ENCODE peak calls at places on chromosome 20, in six cellular contexts. O, L, I, C, P and E are unnamed samples.

GRCh38 chr20:4902788-4903187 is 98.5 kb downstream of the SLC23A2 start:
- DNase-seq in O (no peak), L (no peak), I (no peak), C (no peak), P (no peak), E (no peak)

GRCh38 chr20:23065438-23066201 is 16.1 kb upstream of the THBD start:
- DNase-seq in O (no peak), L (no peak), I (no peak), C (no peak), P (no peak), E (no peak)

GRCh38 chr20:7744411-7744810 is 195.8 kb downstream of the HAO1 start:
- DNase-seq in O (no peak), L (peak), I (no peak), C (peak), P (no peak), E (peak)

GRCh38 chr20:41173791-41174341 is 36.5 kb downstream of the PLCG1 start:
- DNase-seq in O (no peak), L (no peak), I (peak), C (no peak), P (no peak), E (no peak)

GRCh38 chr20:6575912-6576391 is 191.5 kb upstream of the BMP2 start:
- DNase-seq in O (no peak), L (peak), I (no peak), C (peak), P (peak), E (no peak)

GRCh38 chr20:48538058-48538825 is 289.6 kb downstream of the PREX1 start:
- DNase-seq in O (no peak), L (peak), I (no peak), C (peak), P (no peak), E (peak)

GRCh38 chr20:45061244-45061643 is 39.7 kb downstream of the KCNS1 start:
- DNase-seq in O (no peak), L (peak), I (no peak), C (peak), P (no peak), E (peak)

GRCh38 chr20:15345287-15345686 is 1007.9 kb upstream of the FLRT3 start:
- DNase-seq in O (no peak), L (no peak), I (no peak), C (no peak), P (no peak), E (no peak)

GRCh38 chr20:40008177-40008576 is 680.9 kb downstream of the MAFB start:
- DNase-seq in O (no peak), L (peak), I (no peak), C (no peak), P (no peak), E (peak)

GRCh38 chr20:36542516-36543186 is 1.3 kb downstream of the MYL9 start:
- DNase-seq in O (no peak), L (no peak), I (no peak), C (no peak), P (no peak), E (no peak)

GRCh38 chr20:15637971-15638754 is 935.1 kb downstream of the KIF16B start:
- DNase-seq in O (no peak), L (no peak), I (no peak), C (no peak), P (no peak), E (no peak)

GRCh38 chr20:45518282-45518681 is 2.9 kb upstream of the SPINT3 start:
- DNase-seq in O (no peak), L (no peak), I (no peak), C (peak), P (no peak), E (peak)

GRCh38 chr20:2137552-2138201 is 36.0 kb downstream of the STK35 start:
- DNase-seq in O (no peak), L (peak), I (no peak), C (peak), P (no peak), E (peak)

GRCh38 chr20:33169176-33169794 is 1.3 kb downstream of the BPIFA2 start:
- DNase-seq in O (no peak), L (peak), I (no peak), C (no peak), P (peak), E (peak)

GRCh38 chr20:44416082-44416715 is 59.5 kb upstream of the TTPAL start:
- DNase-seq in O (no peak), L (no peak), I (no peak), C (no peak), P (no peak), E (no peak)

GRCh38 chr20:9966966-9967365 is 67.8 kb upstream of the ANKEF1 start:
- DNase-seq in O (no peak), L (peak), I (no peak), C (no peak), P (peak), E (peak)

GRCh38 chr20:16236589-16237241 is 336.5 kb downstream of the KIF16B start:
- DNase-seq in O (no peak), L (no peak), I (no peak), C (no peak), P (no peak), E (no peak)

GRCh38 chr20:49635171-49635570 is 67.2 kb upstream of the PTGIS start:
- DNase-seq in O (no peak), L (no peak), I (peak), C (no peak), P (no peak), E (no peak)

GRCh38 chr20:18188446-18188845 is 50.8 kb downstream of the KAT14 start:
- DNase-seq in O (no peak), L (no peak), I (no peak), C (peak), P (no peak), E (peak)

GRCh38 chr20:39853664-39854063 is 835.4 kb downstream of the MAFB start:
- DNase-seq in O (no peak), L (peak), I (no peak), C (peak), P (no peak), E (peak)

GRCh38 chr20:23242556-23243180 is 107.9 kb upstream of the NXT1 start:
- DNase-seq in O (no peak), L (no peak), I (no peak), C (no peak), P (no peak), E (no peak)

GRCh38 chr20:36856691-36857635 is 19.0 kb upstream of the TLDC2 start:
- DNase-seq in O (no peak), L (peak), I (no peak), C (no peak), P (no peak), E (peak)

GRCh38 chr20:38805958-38806854 is 709 bp downstream of the PPP1R16B start:
- DNase-seq in O (peak), L (no peak), I (no peak), C (no peak), P (peak), E (no peak)

GRCh38 chr20:17109307-17109706 is 117.5 kb upstream of the PCSK2 start:
- DNase-seq in O (no peak), L (no peak), I (no peak), C (no peak), P (no peak), E (no peak)

GRCh38 chr20:35601021-35601973 is 14.3 kb upstream of the SPAG4 start:
- DNase-seq in O (peak), L (peak), I (peak), C (peak), P (peak), E (peak)

GRCh38 chr20:41654292-41654691 is 36.1 kb upstream of the CHD6 start:
- DNase-seq in O (no peak), L (no peak), I (no peak), C (no peak), P (no peak), E (no peak)

GRCh38 chr20:5642155-5642981 is 107.8 kb upstream of the SHLD1 start:
- DNase-seq in O (no peak), L (peak), I (no peak), C (no peak), P (peak), E (peak)

GRCh38 chr20:35264755-35265154 is 13.2 kb downstream of the MMP24OS start:
- DNase-seq in O (no peak), L (peak), I (no peak), C (peak), P (no peak), E (no peak)

GRCh38 chr20:33125983-33126382 is 42.0 kb upstream of the BPIFA2 start:
- DNase-seq in O (no peak), L (no peak), I (no peak), C (no peak), P (no peak), E (no peak)

GRCh38 chr20:45308078-45308778 is at the start of gene MATN4:
- DNase-seq in O (peak), L (no peak), I (no peak), C (no peak), P (no peak), E (no peak)

GRCh38 chr20:61589055-61589385 is 337.0 kb downstream of the CDH4 start:
- DNase-seq in O (no peak), L (peak), I (no peak), C (peak), P (no peak), E (peak)

GRCh38 chr20:11229772-11230171 is 556.0 kb upstream of the JAG1 start:
- DNase-seq in O (no peak), L (peak), I (peak), C (peak), P (no peak), E (peak)

GRCh38 chr20:25540273-25540672 is 45.1 kb downstream of the NINL start:
- DNase-seq in O (no peak), L (peak), I (no peak), C (peak), P (peak), E (peak)

GRCh38 chr20:43744966-43745733 is 18.3 kb upstream of the GTSF1L start:
- DNase-seq in O (no peak), L (no peak), I (no peak), C (no peak), P (no peak), E (no peak)

GRCh38 chr20:63552481-63553249 is 1.3 kb upstream of the FNDC11 start:
- DNase-seq in O (no peak), L (no peak), I (no peak), C (no peak), P (peak), E (no peak)

GRCh38 chr20:24331939-24332338 is 137.5 kb upstream of the SYNDIG1 start:
- DNase-seq in O (no peak), L (no peak), I (no peak), C (no peak), P (no peak), E (no peak)

GRCh38 chr20:5353624-5354496 is 37.1 kb upstream of the PROKR2 start:
- DNase-seq in O (no peak), L (peak), I (no peak), C (peak), P (no peak), E (peak)

GRCh38 chr20:22716824-22717351 is 132.5 kb upstream of the FOXA2 start:
- DNase-seq in O (no peak), L (peak), I (no peak), C (no peak), P (no peak), E (no peak)

GRCh38 chr20:16013631-16014030 is 559.6 kb downstream of the KIF16B start:
- DNase-seq in O (no peak), L (no peak), I (no peak), C (no peak), P (no peak), E (no peak)

GRCh38 chr20:39880890-39881289 is 808.1 kb downstream of the MAFB start:
- DNase-seq in O (no peak), L (peak), I (no peak), C (peak), P (peak), E (peak)

DNA sequence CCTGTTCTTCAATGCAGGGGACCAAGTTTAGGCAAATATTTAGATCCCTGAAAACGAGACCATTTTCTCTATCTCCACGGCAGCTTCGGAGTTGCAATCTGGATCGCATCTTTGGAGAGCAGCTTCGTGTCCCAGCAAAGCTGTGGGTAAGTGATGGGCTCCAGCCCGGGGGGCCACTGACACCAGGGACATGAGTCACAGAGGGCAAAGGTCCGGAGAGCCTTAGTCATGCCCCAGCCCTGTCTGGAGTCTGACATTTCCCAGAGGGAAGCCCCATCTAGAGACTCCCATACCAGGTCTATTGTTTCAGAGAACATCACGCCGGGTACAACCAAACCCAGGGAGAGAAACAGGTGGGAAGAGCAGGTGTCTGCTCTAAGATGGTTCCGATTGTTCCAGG is 95.9 kb downstream of the NFATC2 start:
- DNase-seq in O (no peak), L (peak), I (peak), C (peak), P (no peak), E (peak)
- H3K4me3 ChIP-seq in O (no peak), L (no peak), I (no peak), C (peak), P (no peak), E (no peak)

GRCh38 chr20:56515657-56516381 is 8.7 kb upstream of the FAM209A start:
- DNase-seq in O (no peak), L (peak), I (no peak), C (no peak), P (no peak), E (peak)
- TF ChIP-seq CTCF in O (peak), L (peak), I (no peak), C (peak), P (no peak), E (peak)

DNA sequence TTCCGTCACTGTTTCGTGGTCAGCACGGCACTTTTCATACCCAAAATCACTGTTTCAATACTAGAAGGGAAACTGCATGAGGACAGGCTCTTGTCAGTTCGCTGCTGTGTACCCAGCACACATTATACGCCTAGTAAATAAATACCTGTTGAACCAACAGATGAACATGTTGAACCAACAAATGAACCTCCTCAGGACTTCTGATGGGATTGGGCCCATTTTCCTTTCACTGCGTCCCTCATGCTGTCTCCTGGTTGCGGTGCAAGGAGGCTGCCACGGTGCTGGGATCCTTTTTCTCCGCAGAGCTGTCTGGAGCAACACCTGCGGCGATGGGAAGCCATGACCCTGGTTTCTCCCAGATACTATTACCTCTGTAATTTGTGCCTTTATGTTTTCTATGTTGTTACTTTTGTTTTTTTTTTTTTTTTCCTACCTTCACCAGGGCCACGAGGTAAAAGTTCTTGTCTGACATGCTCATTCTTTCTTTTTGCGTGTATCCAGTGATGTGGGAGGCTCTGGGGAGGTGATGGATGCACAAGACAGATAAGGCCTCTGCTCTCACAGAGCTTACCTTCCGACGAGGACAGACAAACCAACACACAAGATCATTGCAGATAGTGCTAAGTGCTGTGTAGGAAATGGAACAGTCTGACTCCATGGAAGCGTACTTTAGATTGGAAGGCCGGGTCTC is 1.1 kb downstream of the VAPB start:
- DNase-seq in O (no peak), L (no peak), I (no peak), C (no peak), P (no peak), E (no peak)
- H3K4me3 ChIP-seq in O (peak), L (peak), I (peak), C (peak), P (peak), E (peak)

DNA sequence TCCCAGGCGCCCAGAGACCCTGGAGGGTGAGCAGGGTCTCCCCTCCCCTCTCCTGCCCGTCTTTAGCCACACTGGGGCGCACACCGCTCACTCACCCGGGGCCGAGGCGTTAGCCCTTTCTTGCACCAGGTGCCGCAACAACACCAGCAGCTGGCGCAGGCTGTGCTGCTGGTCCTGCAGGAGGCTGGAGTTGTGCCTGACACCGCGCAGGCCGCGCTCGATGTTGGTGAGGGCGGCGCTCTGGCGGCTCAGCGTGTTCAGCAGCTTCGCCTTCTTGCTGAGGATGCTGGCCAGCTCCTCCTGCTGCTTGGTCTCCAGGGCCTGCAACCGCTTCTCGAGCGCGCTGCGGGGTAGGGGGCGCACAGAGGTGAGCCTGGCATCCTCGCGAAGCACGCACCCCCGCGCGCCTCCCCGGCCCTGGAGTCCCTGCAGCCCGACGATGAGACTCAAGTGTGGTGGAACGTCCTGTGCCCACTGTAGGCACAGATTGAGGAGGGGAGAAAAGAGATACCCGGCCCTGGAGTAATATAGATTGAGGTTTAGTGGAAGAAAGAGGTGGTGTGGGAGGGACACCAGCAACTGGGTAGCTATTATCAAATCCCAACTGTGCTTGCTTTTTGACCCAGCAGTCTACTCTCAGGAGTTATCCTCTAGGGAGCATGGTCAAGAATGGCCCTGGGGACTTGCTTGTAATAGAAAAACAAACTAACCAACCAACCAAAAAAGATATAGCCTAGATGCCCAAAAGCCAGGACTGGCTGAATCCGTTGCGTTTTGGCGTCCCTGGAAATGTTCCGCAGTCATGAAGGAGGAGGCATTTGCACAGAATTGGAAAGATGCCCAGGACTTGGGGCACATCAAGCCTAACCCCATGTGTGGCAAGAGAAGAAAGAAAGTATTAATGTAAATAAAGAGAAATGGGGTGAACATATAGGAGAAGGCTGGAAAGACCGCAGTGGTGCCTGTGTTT is 30.9 kb downstream of the ANGPT4 start:
- DNase-seq in O (peak), L (peak), I (peak), C (peak), P (peak), E (peak)
- TF ChIP-seq CTCF in O (no peak), L (no peak), I (peak), C (no peak), P (no peak), E (no peak)

GRCh38 chr20:12482661-12483060 is 526.1 kb upstream of the SPTLC3 start:
- DNase-seq in O (no peak), L (no peak), I (no peak), C (no peak), P (no peak), E (peak)
- H3K4me3 ChIP-seq in O (no peak), L (no peak), I (no peak), C (no peak), P (no peak), E (no peak)